ENCODE peak calls at places on chromosome 16, in four cellular contexts. One of them, this sample, is unnamed.

GRCh38 chr16:87723224-87723619 is 42.6 kb downstream of the KLHDC4 start:
- DNase-seq in neuronal stem cell: no peak
- DNase-seq in small intestine: peak; percentile 5
- DNase-seq in IMR-90: peak; percentile 97
- DNase-seq in this sample: no peak

GRCh38 chr16:64180136-64180900 is 941.5 kb downstream of the CDH11 start:
- DNase-seq in neuronal stem cell: no peak
- DNase-seq in small intestine: peak; percentile 61
- DNase-seq in IMR-90: no peak
- DNase-seq in this sample: no peak

GRCh38 chr16:12767897-12768296 is 35.8 kb downstream of the CPPED1 start:
- DNase-seq in neuronal stem cell: no peak
- DNase-seq in small intestine: no peak
- DNase-seq in IMR-90: no peak
- DNase-seq in this sample: no peak

GRCh38 chr16:58077796-58078195 is 51.4 kb downstream of the CFAP20 start:
- DNase-seq in neuronal stem cell: no peak
- DNase-seq in small intestine: no peak
- DNase-seq in IMR-90: no peak
- DNase-seq in this sample: no peak

GRCh38 chr16:66592241-66592640 is 12.3 kb upstream of the CMTM3 start:
- DNase-seq in neuronal stem cell: no peak
- DNase-seq in small intestine: no peak
- DNase-seq in IMR-90: no peak
- DNase-seq in this sample: no peak

GRCh38 chr16:8493885-8494487 is 96.3 kb downstream of the TMEM114 start:
- DNase-seq in neuronal stem cell: no peak
- DNase-seq in small intestine: no peak
- DNase-seq in IMR-90: no peak
- DNase-seq in this sample: no peak

GRCh38 chr16:48011888-48012658 is 143.7 kb downstream of the ABCC12 start:
- DNase-seq in neuronal stem cell: no peak
- DNase-seq in small intestine: no peak
- DNase-seq in IMR-90: no peak
- DNase-seq in this sample: no peak

GRCh38 chr16:20880867-20881866 is 19.0 kb downstream of the DCUN1D3 start:
- DNase-seq in neuronal stem cell: no peak
- DNase-seq in small intestine: no peak
- DNase-seq in IMR-90: no peak
- DNase-seq in this sample: no peak

GRCh38 chr16:57803413-57803990 is 1.2 kb upstream of the KIFC3 start:
- DNase-seq in neuronal stem cell: no peak
- DNase-seq in small intestine: no peak
- DNase-seq in IMR-90: no peak
- DNase-seq in this sample: no peak

GRCh38 chr16:1416521-1416941 is 2.0 kb upstream of the UNKL start:
- DNase-seq in neuronal stem cell: no peak
- DNase-seq in small intestine: no peak
- DNase-seq in IMR-90: no peak
- DNase-seq in this sample: no peak

GRCh38 chr16:74503412-74503811 is 82.1 kb upstream of the CLEC18B start:
- DNase-seq in neuronal stem cell: no peak
- DNase-seq in small intestine: no peak
- DNase-seq in IMR-90: no peak
- DNase-seq in this sample: no peak

GRCh38 chr16:54507091-54507490 is 220.5 kb upstream of the IRX3 start:
- DNase-seq in neuronal stem cell: no peak
- DNase-seq in small intestine: no peak
- DNase-seq in IMR-90: no peak
- DNase-seq in this sample: no peak

GRCh38 chr16:82638095-82638798 is 11.5 kb downstream of the CDH13 start:
- DNase-seq in neuronal stem cell: no peak
- DNase-seq in small intestine: no peak
- DNase-seq in IMR-90: peak; percentile 95
- DNase-seq in this sample: no peak

GRCh38 chr16:28984619-28985135 is at the start of gene LAT:
- DNase-seq in neuronal stem cell: no peak
- DNase-seq in small intestine: peak; percentile 27
- DNase-seq in IMR-90: no peak
- DNase-seq in this sample: peak; percentile 33

GRCh38 chr16:87822571-87822970 is 46.7 kb downstream of the SLC7A5 start:
- DNase-seq in neuronal stem cell: peak; percentile 74
- DNase-seq in small intestine: no peak
- DNase-seq in IMR-90: no peak
- DNase-seq in this sample: no peak

GRCh38 chr16:83681421-83681820 is 126.4 kb upstream of the HSBP1 start:
- DNase-seq in neuronal stem cell: no peak
- DNase-seq in small intestine: no peak
- DNase-seq in IMR-90: no peak
- DNase-seq in this sample: no peak

GRCh38 chr16:88953003-88953690 is 23.9 kb downstream of the CBFA2T3 start:
- DNase-seq in neuronal stem cell: no peak
- DNase-seq in small intestine: no peak
- DNase-seq in IMR-90: no peak
- DNase-seq in this sample: no peak

GRCh38 chr16:62661435-62661834 is 625.2 kb upstream of the CDH8 start:
- DNase-seq in neuronal stem cell: no peak
- DNase-seq in small intestine: no peak
- DNase-seq in IMR-90: no peak
- DNase-seq in this sample: no peak

GRCh38 chr16:88686439-88687253 is at the start of gene SNAI3:
- DNase-seq in neuronal stem cell: peak; percentile 85
- DNase-seq in small intestine: peak; percentile 85
- DNase-seq in IMR-90: peak; percentile 24
- DNase-seq in this sample: peak; percentile 95

GRCh38 chr16:72474511-72475123 is 302.7 kb upstream of the PMFBP1 start:
- DNase-seq in neuronal stem cell: no peak
- DNase-seq in small intestine: no peak
- DNase-seq in IMR-90: peak; percentile 78
- DNase-seq in this sample: no peak

GRCh38 chr16:58230259-58230658 is 32.4 kb upstream of the CSNK2A2 start:
- DNase-seq in neuronal stem cell: no peak
- DNase-seq in small intestine: no peak
- DNase-seq in IMR-90: no peak
- DNase-seq in this sample: no peak

GRCh38 chr16:89431158-89431584 is 59.2 kb downstream of the ANKRD11 start:
- DNase-seq in neuronal stem cell: no peak
- DNase-seq in small intestine: peak; percentile 80
- DNase-seq in IMR-90: peak; percentile 96
- DNase-seq in this sample: peak; percentile 74

GRCh38 chr16:21645261-21645721 is 7.1 kb downstream of the IGSF6 start:
- DNase-seq in neuronal stem cell: no peak
- DNase-seq in small intestine: peak; percentile 61
- DNase-seq in IMR-90: peak; percentile 43
- DNase-seq in this sample: no peak

GRCh38 chr16:77869997-77870813 is 81.8 kb downstream of the VAT1L start:
- DNase-seq in neuronal stem cell: no peak
- DNase-seq in small intestine: no peak
- DNase-seq in IMR-90: no peak
- DNase-seq in this sample: peak; percentile 66

GRCh38 chr16:13194766-13195165 is 293.4 kb downstream of the SHISA9 start:
- DNase-seq in neuronal stem cell: no peak
- DNase-seq in small intestine: no peak
- DNase-seq in IMR-90: no peak
- DNase-seq in this sample: no peak

GRCh38 chr16:54135361-54136275 is 151.0 kb downstream of the IRX3 start:
- DNase-seq in neuronal stem cell: no peak
- DNase-seq in small intestine: no peak
- DNase-seq in IMR-90: peak; percentile 68
- DNase-seq in this sample: no peak

GRCh38 chr16:52547001-52547833 is at the start of gene TOX3:
- DNase-seq in neuronal stem cell: no peak
- DNase-seq in small intestine: peak; percentile 60
- DNase-seq in IMR-90: no peak
- DNase-seq in this sample: peak; percentile 75
- H3K4me3 ChIP-seq in neuronal stem cell: peak within 1 kb of the TSS; percentile 90
- H3K4me3 ChIP-seq in small intestine: peak within 1 kb of the TSS; percentile 85
- H3K4me3 ChIP-seq in IMR-90: no peak within 1 kb of the TSS
- H3K4me3 ChIP-seq in this sample: peak within 1 kb of the TSS; percentile 64

DNA sequence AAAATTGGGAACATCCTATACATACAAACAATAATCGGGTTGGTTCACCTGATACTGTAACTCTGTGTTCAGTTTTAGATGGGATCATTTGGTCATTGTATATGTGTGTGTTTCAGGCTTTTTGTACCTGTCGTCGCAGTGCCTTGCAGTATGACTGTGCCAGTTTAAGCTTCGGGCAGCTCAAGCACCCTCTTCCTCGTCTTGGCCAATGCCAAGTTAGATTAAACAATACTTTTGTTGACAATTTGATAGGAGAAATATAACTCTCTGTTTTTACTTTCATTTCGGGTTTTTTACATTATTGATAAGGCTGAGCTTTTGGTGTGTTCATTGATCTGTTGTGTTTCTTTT is 37.0 kb upstream of the ARHGAP17 start:
- DNase-seq in neuronal stem cell: no peak
- DNase-seq in small intestine: peak; percentile 28
- DNase-seq in IMR-90: no peak
- DNase-seq in this sample: no peak
- H3K4me1 ChIP-seq in neuronal stem cell: peaks cover 1% of the 10 kb centered on the region
- H3K4me1 ChIP-seq in small intestine: peaks cover 4% of the 10 kb centered on the region
- H3K4me1 ChIP-seq in IMR-90: peaks cover 11% of the 10 kb centered on the region
- H3K4me1 ChIP-seq in this sample: peaks cover 6% of the 10 kb centered on the region

GRCh38 chr16:3165111-3165822 is 22.7 kb upstream of the OR1F1 start:
- DNase-seq in neuronal stem cell: no peak
- DNase-seq in small intestine: no peak
- DNase-seq in IMR-90: no peak
- DNase-seq in this sample: no peak
- H3K4me3 ChIP-seq in neuronal stem cell: no peak overlapping the region
- H3K4me3 ChIP-seq in small intestine: no peak overlapping the region
- H3K4me3 ChIP-seq in IMR-90: no peak overlapping the region
- H3K4me3 ChIP-seq in this sample: no peak overlapping the region

DNA sequence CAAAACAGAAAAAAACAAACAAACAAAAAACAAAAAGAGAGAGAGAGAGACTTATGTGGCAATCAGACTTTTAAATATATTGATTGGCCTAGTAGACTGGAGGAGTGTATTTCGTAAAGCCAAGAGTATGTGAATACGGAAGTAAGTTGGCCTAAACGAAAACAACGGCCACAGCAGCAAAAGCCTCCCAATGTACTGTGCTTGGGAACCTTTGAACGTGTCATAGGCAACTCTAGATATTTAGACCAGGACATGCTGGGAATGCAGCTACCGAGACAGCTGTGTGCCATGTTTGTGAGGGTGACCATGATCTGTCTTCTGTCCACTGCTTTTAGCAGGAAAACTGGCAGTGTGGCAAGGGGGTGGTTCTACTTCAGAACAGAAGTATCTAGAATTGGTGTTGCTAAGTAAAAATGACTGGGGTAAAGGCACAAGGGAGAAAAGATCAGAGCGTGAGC is 7.4 kb downstream of the MAF start:
- DNase-seq in neuronal stem cell: no peak
- DNase-seq in small intestine: peak; percentile 33
- DNase-seq in IMR-90: no peak
- DNase-seq in this sample: no peak
- H3K4me1 ChIP-seq in neuronal stem cell: peaks cover 8% of the 10 kb centered on the region
- H3K4me1 ChIP-seq in small intestine: peaks cover 2% of the 10 kb centered on the region
- H3K4me1 ChIP-seq in IMR-90: no peaks in the 10 kb centered on the region
- H3K4me1 ChIP-seq in this sample: no peaks in the 10 kb centered on the region

DNA sequence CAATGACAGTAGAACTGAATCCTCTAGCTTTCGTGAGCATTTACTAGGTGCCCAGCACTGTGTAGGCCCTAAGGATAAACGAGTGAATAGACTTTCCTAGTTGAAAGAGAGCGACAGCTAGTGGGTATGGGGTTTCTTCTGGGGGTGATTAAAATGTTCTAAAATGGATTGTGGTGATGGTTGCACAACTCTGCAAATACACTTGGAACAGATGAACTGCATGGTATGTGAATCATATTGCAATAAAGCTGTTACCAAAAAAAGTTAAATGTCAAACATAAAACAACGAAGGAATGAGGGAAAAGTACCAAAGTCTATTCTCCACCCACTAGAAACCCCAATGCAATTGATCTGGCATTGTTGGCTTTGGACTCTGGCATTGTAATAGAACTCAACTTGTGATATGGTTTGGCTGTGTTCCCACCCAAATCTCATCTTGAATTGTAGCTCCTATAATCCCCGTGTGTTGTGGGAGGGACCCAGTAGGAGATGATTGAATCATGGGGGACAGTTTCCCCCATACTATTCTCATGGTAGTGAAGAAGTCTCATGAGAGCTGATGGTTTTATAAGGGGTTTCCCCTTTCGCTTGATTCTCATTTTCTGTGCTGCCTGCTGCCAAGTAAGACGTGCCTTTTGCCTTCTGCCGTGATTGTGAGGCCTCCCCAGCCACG is 70.5 kb downstream of the MARF1 start:
- DNase-seq in neuronal stem cell: no peak
- DNase-seq in small intestine: peak; percentile 87
- DNase-seq in IMR-90: peak; percentile 67
- DNase-seq in this sample: peak; percentile 61
- H3K4me3 ChIP-seq in neuronal stem cell: no peak overlapping the region
- H3K4me3 ChIP-seq in small intestine: no peak overlapping the region
- H3K4me3 ChIP-seq in IMR-90: no peak overlapping the region
- H3K4me3 ChIP-seq in this sample: no peak overlapping the region

DNA sequence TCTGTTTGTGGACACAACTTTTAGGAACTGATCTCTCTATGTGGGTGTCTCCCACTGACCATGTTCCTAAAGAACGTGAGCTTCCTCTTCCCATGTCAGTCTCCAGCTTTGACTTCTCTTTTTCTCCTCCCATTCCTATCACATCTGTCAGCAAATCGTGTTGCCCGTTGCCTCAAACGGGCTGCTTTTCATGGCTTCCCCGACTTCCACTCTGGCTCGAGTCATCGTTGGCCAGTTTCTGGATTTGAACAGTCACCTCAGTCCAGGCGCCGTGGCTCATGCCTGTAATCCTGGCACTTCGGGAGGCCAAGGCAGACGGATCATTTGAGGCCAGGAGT is 5.4 kb downstream of the ABCC1 start:
- DNase-seq in neuronal stem cell: no peak
- DNase-seq in small intestine: no peak
- DNase-seq in IMR-90: peak; percentile 75
- DNase-seq in this sample: no peak
- H3K4me1 ChIP-seq in neuronal stem cell: peaks cover 14% of the 10 kb centered on the region
- H3K4me1 ChIP-seq in small intestine: peaks cover 22% of the 10 kb centered on the region
- H3K4me1 ChIP-seq in IMR-90: peaks cover 23% of the 10 kb centered on the region
- H3K4me1 ChIP-seq in this sample: peaks cover 3% of the 10 kb centered on the region

This sample was measured in colonic mucosa.